ENCODE peak calls at places on chromosomes 13 and 19, in five cellular contexts. M, R, L, V and Q are unnamed samples.

GRCh38 chr19:58346961-58347929 is 6.0 kb downstream of the A1BG start:
- DNase-seq in M (peak), R (peak), L (peak), V (peak), Q (peak)

GRCh38 chr13:66424417-66424816 is 805.7 kb downstream of the PCDH9 start:
- DNase-seq in M (no peak), R (no peak), L (no peak), V (no peak), Q (no peak)

GRCh38 chr19:55014714-55015113 is 23.4 kb downstream of the GP6 start:
- DNase-seq in M (no peak), R (no peak), L (no peak), V (no peak), Q (no peak)

GRCh38 chr19:4971424-4971793 is 2.5 kb downstream of the KDM4B start:
- DNase-seq in M (peak), R (peak), L (peak), V (no peak), Q (no peak)

GRCh38 chr19:54420383-54421168 is 5.3 kb downstream of the TTYH1 start:
- DNase-seq in M (no peak), R (peak), L (no peak), V (peak), Q (no peak)

GRCh38 chr19:18223860-18224524 is 2.2 kb downstream of the PDE4C start:
- DNase-seq in M (no peak), R (peak), L (peak), V (peak), Q (peak)

GRCh38 chr19:2475018-2475701 is 767 bp upstream of the GADD45B start:
- DNase-seq in M (peak), R (peak), L (peak), V (peak), Q (peak)

GRCh38 chr19:51181913-51182419 is 39.9 kb downstream of the SIGLEC7 start:
- DNase-seq in M (no peak), R (peak), L (no peak), V (no peak), Q (no peak)

GRCh38 chr13:60112771-60113170 is 51.0 kb downstream of the DIAPH3 start:
- DNase-seq in M (no peak), R (no peak), L (no peak), V (no peak), Q (no peak)

GRCh38 chr19:39130337-39131254 is 5.0 kb downstream of the PAK4 start:
- DNase-seq in M (no peak), R (no peak), L (no peak), V (no peak), Q (no peak)

GRCh38 chr19:29145756-29146155 is 67.2 kb downstream of the UQCRFS1 start:
- DNase-seq in M (no peak), R (no peak), L (no peak), V (no peak), Q (no peak)

GRCh38 chr19:43667524-43668405 is 2.2 kb downstream of the PLAUR start:
- DNase-seq in M (no peak), R (no peak), L (peak), V (peak), Q (no peak)

GRCh38 chr19:10517760-10518443 is 655 bp upstream of the S1PR5 start:
- DNase-seq in M (no peak), R (no peak), L (no peak), V (no peak), Q (no peak)

GRCh38 chr19:22422220-22422619 is at the start of gene ZNF98:
- DNase-seq in M (no peak), R (peak), L (peak), V (peak), Q (no peak)

GRCh38 chr13:98144501-98145350 is 1.8 kb downstream of the FARP1 start:
- DNase-seq in M (no peak), R (no peak), L (no peak), V (no peak), Q (no peak)

GRCh38 chr13:44713793-44714469 is 137.8 kb upstream of the TSC22D1 start:
- DNase-seq in M (no peak), R (no peak), L (no peak), V (no peak), Q (no peak)

GRCh38 chr13:105170438-105170837 is 1365.0 kb downstream of the EFNB2 start:
- DNase-seq in M (no peak), R (no peak), L (no peak), V (no peak), Q (no peak)

GRCh38 chr19:6744381-6745288 is 5.2 kb downstream of the TRIP10 start:
- DNase-seq in M (peak), R (peak), L (peak), V (peak), Q (peak)

GRCh38 chr19:35061583-35062373 is 20.3 kb downstream of the HPN start:
- DNase-seq in M (no peak), R (no peak), L (no peak), V (no peak), Q (no peak)

GRCh38 chr13:66809496-66809895 is 420.6 kb downstream of the PCDH9 start:
- DNase-seq in M (no peak), R (no peak), L (no peak), V (no peak), Q (no peak)

GRCh38 chr13:113429608-113429985 is 23.7 kb downstream of the ADPRHL1 start:
- DNase-seq in M (no peak), R (no peak), L (no peak), V (no peak), Q (no peak)

GRCh38 chr13:78679329-78679728 is 20.4 kb upstream of the OBI1 start:
- DNase-seq in M (no peak), R (no peak), L (no peak), V (no peak), Q (no peak)

GRCh38 chr13:106471957-106472543 is 63.4 kb downstream of the EFNB2 start:
- DNase-seq in M (peak), R (peak), L (peak), V (no peak), Q (peak)

GRCh38 chr19:3404324-3405260 is 38.2 kb downstream of the NFIC start:
- DNase-seq in M (peak), R (peak), L (peak), V (peak), Q (no peak)

GRCh38 chr13:109135018-109135417 is 505.6 kb downstream of the MYO16 start:
- DNase-seq in M (no peak), R (no peak), L (no peak), V (no peak), Q (no peak)

GRCh38 chr13:113036401-113036800 is 67.4 kb downstream of the MCF2L start:
- DNase-seq in M (no peak), R (no peak), L (no peak), V (no peak), Q (no peak)

GRCh38 chr19:7925171-7925837 is 631 bp downstream of the CTXN1 start:
- DNase-seq in M (peak), R (peak), L (peak), V (peak), Q (peak)

GRCh38 chr13:32538234-32538620 is 368 bp downstream of the N4BP2L2 start:
- DNase-seq in M (peak), R (no peak), L (no peak), V (no peak), Q (peak)

GRCh38 chr13:108188260-108188659 is 27.1 kb downstream of the LIG4 start:
- DNase-seq in M (no peak), R (no peak), L (no peak), V (no peak), Q (no peak)

GRCh38 chr19:38705197-38706019 is 38.9 kb downstream of the CAPN12 start:
- DNase-seq in M (no peak), R (no peak), L (no peak), V (no peak), Q (no peak)

GRCh38 chr13:42769650-42770049 is 11.7 kb upstream of the FAM216B start:
- DNase-seq in M (no peak), R (no peak), L (no peak), V (no peak), Q (no peak)

GRCh38 chr13:46855166-46855565 is 41.7 kb downstream of the HTR2A start:
- DNase-seq in M (no peak), R (no peak), L (no peak), V (no peak), Q (no peak)

GRCh38 chr13:21957833-21958232 is 287.0 kb downstream of the FGF9 start:
- DNase-seq in M (no peak), R (no peak), L (no peak), V (no peak), Q (no peak)

GRCh38 chr13:51619614-51620013 is 35.4 kb downstream of the WDFY2 start:
- DNase-seq in M (no peak), R (no peak), L (no peak), V (no peak), Q (no peak)

GRCh38 chr13:102089177-102089576 is 312.7 kb downstream of the FGF14 start:
- DNase-seq in M (no peak), R (no peak), L (no peak), V (no peak), Q (no peak)

GRCh38 chr13:75399168-75399878 is 82.6 kb downstream of the TBC1D4 start:
- DNase-seq in M (no peak), R (no peak), L (no peak), V (no peak), Q (no peak)

GRCh38 chr13:33270906-33271538 is 14.5 kb downstream of the STARD13 start:
- DNase-seq in M (no peak), R (no peak), L (no peak), V (no peak), Q (no peak)

GRCh38 chr19:17370026-17370587 is 7.0 kb downstream of the PLVAP start:
- DNase-seq in M (no peak), R (peak), L (no peak), V (no peak), Q (no peak)

GRCh38 chr19:53365134-53365898 is at the start of gene ZNF525:
- DNase-seq in M (peak), R (peak), L (peak), V (peak), Q (peak)
- TF ChIP-seq CTCF in M (no peak), R (no peak), L (peak), V (peak), Q (peak)

GRCh38 chr13:40619479-40619814 is 47.0 kb downstream of the FOXO1 start:
- DNase-seq in M (no peak), R (no peak), L (no peak), V (no peak), Q (no peak)
- H3K4me3 ChIP-seq in M (no peak), R (no peak), L (no peak), V (no peak), Q (no peak)

GRCh38 chr13:63636231-63636993 is 2220.8 kb upstream of the PCDH20 start:
- DNase-seq in M (no peak), R (no peak), L (no peak), V (no peak), Q (no peak)
- H3K27ac ChIP-seq in M (no peak), R (no peak), L (no peak), V (no peak), Q (no peak)

GRCh38 chr19:15437355-15438123 is 12.2 kb downstream of the WIZ start:
- DNase-seq in M (peak), R (no peak), L (no peak), V (no peak), Q (no peak)
- TF ChIP-seq CTCF in M (no peak), R (no peak), L (no peak), V (no peak), Q (peak)

DNA sequence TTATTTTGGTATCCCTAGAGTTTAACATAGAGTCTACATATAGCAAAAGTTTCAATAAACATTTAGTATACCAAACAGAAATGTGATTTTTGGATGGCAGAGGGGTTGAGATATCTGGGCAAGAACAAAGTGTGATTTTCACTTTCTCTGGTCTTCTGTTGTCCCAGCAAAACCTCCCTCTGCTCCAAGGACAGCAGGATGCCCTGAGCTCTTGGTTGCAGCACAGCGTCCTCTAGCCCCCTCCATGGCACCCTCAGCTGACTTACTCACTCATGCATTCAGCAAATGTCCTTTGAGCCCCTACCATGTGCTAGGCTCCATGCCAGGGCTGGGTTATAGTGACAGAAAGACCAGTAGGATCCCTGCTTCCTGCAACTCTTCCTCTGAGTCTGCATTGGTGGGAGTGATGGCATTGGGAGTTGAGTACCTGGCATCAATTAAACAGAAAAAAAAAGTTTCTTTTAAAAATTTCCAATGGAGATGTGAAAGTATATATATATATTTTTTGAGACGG is 104.8 kb upstream of the UBL3 start:
- DNase-seq in M (no peak), R (no peak), L (no peak), V (no peak), Q (no peak)
- H3K4me3 ChIP-seq in M (no peak), R (no peak), L (no peak), V (no peak), Q (no peak)